ENCODE peak calls at places on chromosomes 3 and 15, in seven cellular contexts. One of them, this sample, is unnamed.
A peak's percentile ranks its signal among the peaks of the same experiment; 100 is the strongest.

GRCh38 chr3:124599779-124600693 is 130.2 kb upstream of the UMPS start:
- DNase-seq in tibial artery: no peak
- DNase-seq in neural crest cell: no peak
- DNase-seq in uterus: no peak
- DNase-seq in osteocyte: no peak
- DNase-seq in mesothelial cell of epicardium: no peak
- DNase-seq in vagina: no peak
- DNase-seq in this sample: no peak

GRCh38 chr3:126373682-126374601 is 16.7 kb upstream of the KLF15 start:
- DNase-seq in tibial artery: no peak
- DNase-seq in mesothelial cell of epicardium: no peak
- DNase-seq in vagina: no peak
- DNase-seq in osteocyte: no peak
- DNase-seq in neural crest cell: no peak
- DNase-seq in uterus: no peak
- DNase-seq in this sample: no peak

GRCh38 chr15:72923304-72923703 is 129.0 kb upstream of the NEO1 start:
- DNase-seq in osteocyte: no peak
- DNase-seq in vagina: no peak
- DNase-seq in tibial artery: no peak
- DNase-seq in neural crest cell: no peak
- DNase-seq in uterus: no peak
- DNase-seq in mesothelial cell of epicardium: no peak
- DNase-seq in this sample: no peak

GRCh38 chr15:57307527-57308193 is 68.6 kb upstream of the CGNL1 start:
- DNase-seq in mesothelial cell of epicardium: no peak
- DNase-seq in uterus: no peak
- DNase-seq in osteocyte: no peak
- DNase-seq in tibial artery: no peak
- DNase-seq in neural crest cell: no peak
- DNase-seq in vagina: peak; percentile 62
- DNase-seq in this sample: no peak

GRCh38 chr3:23915537-23916108 is 1.2 kb downstream of the NKIRAS1 start:
- DNase-seq in osteocyte: no peak
- DNase-seq in mesothelial cell of epicardium: no peak
- DNase-seq in uterus: no peak
- DNase-seq in neural crest cell: no peak
- DNase-seq in tibial artery: no peak
- DNase-seq in vagina: no peak
- DNase-seq in this sample: no peak

GRCh38 chr15:62603757-62604156 is 438.7 kb upstream of the C2CD4B start:
- DNase-seq in uterus: no peak
- DNase-seq in mesothelial cell of epicardium: no peak
- DNase-seq in neural crest cell: no peak
- DNase-seq in vagina: no peak
- DNase-seq in osteocyte: no peak
- DNase-seq in tibial artery: no peak
- DNase-seq in this sample: no peak

GRCh38 chr15:29937956-29938355 is 115.7 kb upstream of the TJP1 start:
- DNase-seq in vagina: no peak
- DNase-seq in neural crest cell: no peak
- DNase-seq in mesothelial cell of epicardium: no peak
- DNase-seq in tibial artery: no peak
- DNase-seq in uterus: no peak
- DNase-seq in osteocyte: no peak
- DNase-seq in this sample: no peak

GRCh38 chr3:173238091-173238490 is 97.1 kb upstream of the SPATA16 start:
- DNase-seq in osteocyte: no peak
- DNase-seq in neural crest cell: no peak
- DNase-seq in mesothelial cell of epicardium: no peak
- DNase-seq in tibial artery: no peak
- DNase-seq in uterus: no peak
- DNase-seq in vagina: no peak
- DNase-seq in this sample: no peak

GRCh38 chr3:38335263-38335662 is 11.3 kb upstream of the XYLB start:
- DNase-seq in neural crest cell: no peak
- DNase-seq in mesothelial cell of epicardium: no peak
- DNase-seq in vagina: no peak
- DNase-seq in uterus: no peak
- DNase-seq in tibial artery: no peak
- DNase-seq in osteocyte: no peak
- DNase-seq in this sample: no peak

GRCh38 chr3:49469037-49469875 is 811 bp upstream of the DAG1 start:
- DNase-seq in mesothelial cell of epicardium: peak; percentile 47
- DNase-seq in neural crest cell: peak; percentile 58
- DNase-seq in tibial artery: peak; percentile 78
- DNase-seq in vagina: no peak
- DNase-seq in uterus: peak; percentile 77
- DNase-seq in osteocyte: peak; percentile 92
- DNase-seq in this sample: no peak

GRCh38 chr15:87716422-87716821 is 540.1 kb downstream of the NTRK3 start:
- DNase-seq in osteocyte: no peak
- DNase-seq in tibial artery: no peak
- DNase-seq in vagina: no peak
- DNase-seq in mesothelial cell of epicardium: no peak
- DNase-seq in neural crest cell: no peak
- DNase-seq in uterus: no peak
- DNase-seq in this sample: no peak

DNA sequence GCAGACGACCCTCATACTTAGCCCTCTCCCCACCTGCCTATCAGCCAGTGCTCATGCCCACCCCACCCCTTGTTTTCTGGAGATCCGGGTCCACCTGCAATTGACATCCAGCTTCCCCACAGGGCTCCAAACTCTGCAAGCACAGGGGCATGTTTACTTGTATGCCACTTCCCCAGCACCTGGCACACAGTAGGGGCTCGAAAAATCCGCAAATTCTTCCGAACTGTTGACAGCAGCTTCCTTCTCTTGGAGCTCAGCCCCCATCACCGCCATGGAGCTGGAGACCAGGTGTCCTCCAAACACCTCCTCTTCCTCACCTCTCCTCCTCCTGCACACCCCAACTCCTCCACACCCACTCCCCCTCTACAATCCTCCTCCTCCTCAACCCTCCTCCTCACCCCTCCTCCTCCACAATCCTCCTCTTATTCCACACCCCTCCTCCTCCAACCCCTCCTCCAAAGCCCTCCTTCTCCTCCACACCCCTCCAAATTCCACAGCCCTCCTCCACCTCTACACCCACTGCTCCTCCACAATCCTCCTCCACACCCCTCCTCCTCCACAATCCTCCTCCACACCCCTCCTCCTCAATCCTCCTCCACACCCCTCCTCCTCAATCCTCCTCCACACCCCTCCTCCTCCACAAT is 70.4 kb upstream of the BLM start:
- DNase-seq in neural crest cell: no peak
- DNase-seq in mesothelial cell of epicardium: no peak
- DNase-seq in osteocyte: no peak
- DNase-seq in uterus: no peak
- DNase-seq in tibial artery: no peak
- DNase-seq in vagina: no peak
- DNase-seq in this sample: no peak
- TF ChIP-seq CTCF in neural crest cell: no peak
- TF ChIP-seq CTCF in mesothelial cell of epicardium: no peak
- TF ChIP-seq CTCF in osteocyte: no peak
- TF ChIP-seq CTCF in uterus: no peak
- TF ChIP-seq CTCF in tibial artery: no peak
- TF ChIP-seq CTCF in vagina: no peak
- TF ChIP-seq CTCF in this sample: no peak

GRCh38 chr3:55607844-55608243 is 120.7 kb upstream of the WNT5A start:
- DNase-seq in vagina: no peak
- DNase-seq in osteocyte: no peak
- DNase-seq in mesothelial cell of epicardium: no peak
- DNase-seq in neural crest cell: no peak
- DNase-seq in uterus: no peak
- DNase-seq in tibial artery: no peak
- DNase-seq in this sample: no peak

GRCh38 chr3:55607175-55607574 is 120.1 kb upstream of the WNT5A start:
- DNase-seq in osteocyte: no peak
- DNase-seq in uterus: no peak
- DNase-seq in tibial artery: no peak
- DNase-seq in mesothelial cell of epicardium: no peak
- DNase-seq in neural crest cell: no peak
- DNase-seq in vagina: no peak
- DNase-seq in this sample: no peak

GRCh38 chr3:55608266-55608937 is 121.3 kb upstream of the WNT5A start:
- DNase-seq in osteocyte: no peak
- DNase-seq in tibial artery: no peak
- DNase-seq in mesothelial cell of epicardium: no peak
- DNase-seq in uterus: no peak
- DNase-seq in neural crest cell: no peak
- DNase-seq in vagina: no peak
- DNase-seq in this sample: no peak

GRCh38 chr3:55605837-55606236 is 118.7 kb upstream of the WNT5A start:
- DNase-seq in mesothelial cell of epicardium: no peak
- DNase-seq in vagina: no peak
- DNase-seq in neural crest cell: no peak
- DNase-seq in uterus: no peak
- DNase-seq in tibial artery: no peak
- DNase-seq in osteocyte: no peak
- DNase-seq in this sample: no peak

DNA sequence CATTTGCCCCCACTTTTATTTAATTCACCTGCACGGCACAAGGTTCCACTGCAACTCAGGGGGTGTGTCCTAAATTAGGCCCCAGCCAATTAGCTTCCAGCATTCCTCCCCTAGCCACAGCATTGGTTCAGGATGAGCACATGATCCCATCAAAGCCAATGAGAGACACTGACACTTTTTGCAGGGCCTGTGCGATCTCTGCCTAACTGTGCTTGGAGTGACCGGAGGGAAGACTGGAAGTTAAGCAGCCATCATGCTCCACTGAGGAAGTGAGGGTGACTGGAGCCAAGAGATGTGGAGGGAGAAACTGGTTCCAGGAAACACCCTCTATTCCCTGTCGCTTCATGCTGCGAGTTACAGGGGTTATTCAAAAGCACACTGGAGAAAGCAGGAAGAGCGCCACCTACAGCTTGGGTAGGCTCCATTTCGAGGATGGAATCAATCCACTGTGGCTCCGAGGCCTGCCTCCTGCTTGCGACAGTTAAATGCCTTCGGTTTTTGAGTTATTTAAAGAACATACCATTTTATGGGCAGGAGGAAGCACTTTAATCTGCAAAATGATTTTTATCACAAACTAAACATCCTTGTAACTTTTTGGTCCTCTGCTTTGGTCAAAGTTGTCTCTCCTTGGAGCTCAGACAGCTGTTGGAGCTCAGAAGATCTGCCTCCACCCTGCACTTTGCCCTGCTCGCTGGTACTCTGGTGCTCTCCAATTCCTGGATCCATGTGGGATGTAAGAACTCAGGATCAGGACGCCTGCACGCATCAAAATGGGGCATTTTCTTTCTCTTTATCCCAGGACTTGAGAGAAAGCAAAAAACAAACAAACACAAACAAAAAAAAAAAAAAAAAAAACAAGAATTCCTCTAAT is 122.4 kb upstream of the WNT5A start:
- DNase-seq in neural crest cell: no peak
- DNase-seq in vagina: no peak
- DNase-seq in osteocyte: no peak
- DNase-seq in uterus: no peak
- DNase-seq in mesothelial cell of epicardium: no peak
- DNase-seq in tibial artery: no peak
- DNase-seq in this sample: no peak
- TF ChIP-seq CTCF in neural crest cell: peak; percentile 24
- TF ChIP-seq CTCF in vagina: no peak
- TF ChIP-seq CTCF in osteocyte: no peak
- TF ChIP-seq CTCF in uterus: no peak
- TF ChIP-seq CTCF in mesothelial cell of epicardium: no peak
- TF ChIP-seq CTCF in tibial artery: no peak
- TF ChIP-seq CTCF in this sample: no peak

GRCh38 chr3:10169000-10169496 is 4.3 kb downstream of the IRAK2 start:
- DNase-seq in neural crest cell: no peak
- DNase-seq in osteocyte: no peak
- DNase-seq in uterus: no peak
- DNase-seq in vagina: no peak
- DNase-seq in tibial artery: no peak
- DNase-seq in mesothelial cell of epicardium: no peak
- DNase-seq in this sample: no peak
- TF ChIP-seq CTCF in neural crest cell: peak; percentile 40
- TF ChIP-seq CTCF in osteocyte: no peak
- TF ChIP-seq CTCF in uterus: no peak
- TF ChIP-seq CTCF in vagina: no peak
- TF ChIP-seq CTCF in tibial artery: no peak
- TF ChIP-seq CTCF in mesothelial cell of epicardium: no peak
- TF ChIP-seq CTCF in this sample: no peak

DNA sequence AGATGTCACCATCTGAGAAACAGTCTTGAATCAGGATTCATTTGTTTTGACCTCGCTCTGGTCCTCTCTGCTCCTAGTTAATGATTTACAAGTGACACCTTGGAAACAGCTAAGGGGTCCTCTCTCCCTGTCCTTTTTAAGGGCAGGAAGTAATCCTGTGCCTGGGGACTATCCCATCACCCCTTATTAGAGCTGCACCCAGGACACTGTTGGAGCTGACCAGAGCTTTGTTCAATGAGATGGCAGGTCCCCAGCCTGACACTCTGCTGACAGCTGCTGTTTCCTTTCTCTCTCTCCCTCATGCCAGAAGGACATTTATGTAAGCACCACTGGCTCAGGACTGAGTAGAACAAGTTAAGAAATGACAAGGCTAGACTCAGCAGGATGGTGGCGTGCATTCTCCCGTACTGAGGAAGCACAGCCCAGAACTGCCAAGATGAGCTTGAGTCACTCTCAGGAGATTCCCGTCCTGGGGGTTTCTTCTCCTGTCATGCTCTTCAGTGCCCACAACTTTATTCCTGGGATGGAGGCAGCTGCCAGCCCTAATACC is 17.3 kb downstream of the GJD2 start:
- DNase-seq in mesothelial cell of epicardium: no peak
- DNase-seq in neural crest cell: no peak
- DNase-seq in vagina: peak; percentile 78
- DNase-seq in uterus: no peak
- DNase-seq in osteocyte: no peak
- DNase-seq in tibial artery: no peak
- DNase-seq in this sample: no peak
- TF ChIP-seq CTCF in mesothelial cell of epicardium: no peak
- TF ChIP-seq CTCF in neural crest cell: no peak
- TF ChIP-seq CTCF in vagina: no peak
- TF ChIP-seq CTCF in uterus: no peak
- TF ChIP-seq CTCF in osteocyte: no peak
- TF ChIP-seq CTCF in tibial artery: no peak
- TF ChIP-seq CTCF in this sample: no peak

DNA sequence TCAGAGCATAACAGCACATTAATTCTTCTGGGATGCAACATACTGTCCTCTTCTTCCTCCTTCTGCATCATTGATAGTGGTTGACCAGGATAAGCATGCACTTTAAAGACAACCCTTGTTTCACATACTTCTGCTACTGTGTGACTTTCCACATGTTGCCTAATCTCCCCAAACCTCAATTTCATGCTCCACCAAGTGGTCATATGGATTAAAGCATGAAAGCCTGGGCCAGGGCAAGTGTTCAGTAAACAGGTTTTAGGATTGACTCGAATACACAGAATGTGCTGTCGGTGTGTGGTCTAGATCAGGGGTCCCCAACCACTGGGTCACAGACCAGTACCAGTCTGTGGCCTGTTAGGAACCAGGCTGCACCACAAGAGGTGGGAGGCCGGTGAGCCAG is 22.5 kb upstream of the BFSP2 start:
- DNase-seq in uterus: no peak
- DNase-seq in neural crest cell: no peak
- DNase-seq in mesothelial cell of epicardium: no peak
- DNase-seq in tibial artery: no peak
- DNase-seq in vagina: no peak
- DNase-seq in osteocyte: no peak
- DNase-seq in this sample: no peak
- TF ChIP-seq CTCF in uterus: peak; percentile 32
- TF ChIP-seq CTCF in neural crest cell: peak; percentile 55
- TF ChIP-seq CTCF in mesothelial cell of epicardium: no peak
- TF ChIP-seq CTCF in tibial artery: peak; percentile 36
- TF ChIP-seq CTCF in vagina: no peak
- TF ChIP-seq CTCF in osteocyte: peak; percentile 66
- TF ChIP-seq CTCF in this sample: no peak

GRCh38 chr3:96813820-96814580 is 394 bp upstream of the EPHA6 start:
- DNase-seq in tibial artery: peak; percentile 32
- DNase-seq in osteocyte: peak; percentile 86
- DNase-seq in uterus: peak; percentile 45
- DNase-seq in neural crest cell: peak; percentile 52
- DNase-seq in vagina: peak; percentile 83
- DNase-seq in mesothelial cell of epicardium: no peak
- DNase-seq in this sample: no peak
- TF ChIP-seq CTCF in tibial artery: no peak
- TF ChIP-seq CTCF in osteocyte: peak; percentile 33
- TF ChIP-seq CTCF in uterus: no peak
- TF ChIP-seq CTCF in neural crest cell: peak; percentile 21
- TF ChIP-seq CTCF in vagina: no peak
- TF ChIP-seq CTCF in mesothelial cell of epicardium: peak; percentile 20
- TF ChIP-seq CTCF in this sample: no peak

This sample was measured in activated B cell treated with CpG ODN at 0.5 μM for 24 hours.